ENCODE peak calls at places on chromosome 18, in ten cellular contexts. One of them, this sample, is unnamed. For H3K27me3, the result is how much of the 10 kb centered on the place peaks cover.

GRCh38 chr18:12102136-12102842 is 8.6 kb downstream of the ANKRD62 start:
- DNase-seq in HL-60: no peak
- DNase-seq in endothelial cell of umbilical vein: no peak
- DNase-seq in H1: no peak
- DNase-seq in prostate gland: no peak
- DNase-seq in GM12878: no peak
- DNase-seq in upper lobe of left lung: no peak
- DNase-seq in HCT116: no peak
- DNase-seq in transverse colon: no peak
- DNase-seq in breast epithelium: no peak
- DNase-seq in this sample: no peak

GRCh38 chr18:40813116-40813515 is 1141.9 kb upstream of the PIK3C3 start:
- DNase-seq in breast epithelium: no peak
- DNase-seq in upper lobe of left lung: no peak
- DNase-seq in endothelial cell of umbilical vein: no peak
- DNase-seq in transverse colon: no peak
- DNase-seq in HL-60: no peak
- DNase-seq in GM12878: no peak
- DNase-seq in H1: no peak
- DNase-seq in prostate gland: no peak
- DNase-seq in HCT116: no peak
- DNase-seq in this sample: no peak

GRCh38 chr18:23114171-23114881 is 21.0 kb upstream of the CABLES1 start:
- DNase-seq in HCT116: no peak
- DNase-seq in HL-60: no peak
- DNase-seq in prostate gland: no peak
- DNase-seq in endothelial cell of umbilical vein: peak
- DNase-seq in upper lobe of left lung: no peak
- DNase-seq in GM12878: no peak
- DNase-seq in transverse colon: no peak
- DNase-seq in H1: no peak
- DNase-seq in breast epithelium: peak
- DNase-seq in this sample: no peak

GRCh38 chr18:78979682-78980278 is at the start of gene SALL3:
- DNase-seq in HL-60: no peak
- DNase-seq in transverse colon: no peak
- DNase-seq in H1: no peak
- DNase-seq in HCT116: no peak
- DNase-seq in prostate gland: no peak
- DNase-seq in breast epithelium: no peak
- DNase-seq in endothelial cell of umbilical vein: no peak
- DNase-seq in GM12878: no peak
- DNase-seq in upper lobe of left lung: peak
- DNase-seq in this sample: no peak

GRCh38 chr18:1488957-1489356 is 584.3 kb downstream of the ADCYAP1 start:
- DNase-seq in upper lobe of left lung: no peak
- DNase-seq in endothelial cell of umbilical vein: no peak
- DNase-seq in HCT116: no peak
- DNase-seq in prostate gland: no peak
- DNase-seq in H1: no peak
- DNase-seq in transverse colon: no peak
- DNase-seq in HL-60: no peak
- DNase-seq in breast epithelium: no peak
- DNase-seq in GM12878: no peak
- DNase-seq in this sample: no peak

GRCh38 chr18:39571511-39571910 is 2005.9 kb upstream of the CELF4 start:
- DNase-seq in breast epithelium: no peak
- DNase-seq in HCT116: no peak
- DNase-seq in transverse colon: no peak
- DNase-seq in upper lobe of left lung: no peak
- DNase-seq in prostate gland: no peak
- DNase-seq in GM12878: no peak
- DNase-seq in H1: no peak
- DNase-seq in HL-60: no peak
- DNase-seq in endothelial cell of umbilical vein: peak
- DNase-seq in this sample: no peak

GRCh38 chr18:37259711-37260110 is 305.9 kb downstream of the CELF4 start:
- DNase-seq in HL-60: no peak
- DNase-seq in upper lobe of left lung: no peak
- DNase-seq in prostate gland: no peak
- DNase-seq in HCT116: no peak
- DNase-seq in breast epithelium: no peak
- DNase-seq in endothelial cell of umbilical vein: no peak
- DNase-seq in GM12878: no peak
- DNase-seq in H1: no peak
- DNase-seq in transverse colon: no peak
- DNase-seq in this sample: no peak

GRCh38 chr18:267380-267687 is 513 bp downstream of the THOC1 start:
- DNase-seq in prostate gland: peak
- DNase-seq in GM12878: no peak
- DNase-seq in breast epithelium: no peak
- DNase-seq in HCT116: no peak
- DNase-seq in endothelial cell of umbilical vein: no peak
- DNase-seq in HL-60: peak
- DNase-seq in transverse colon: no peak
- DNase-seq in H1: no peak
- DNase-seq in upper lobe of left lung: no peak
- DNase-seq in this sample: no peak

GRCh38 chr18:60892441-60892840 is 440.8 kb upstream of the CDH20 start:
- DNase-seq in HL-60: no peak
- DNase-seq in H1: no peak
- DNase-seq in upper lobe of left lung: no peak
- DNase-seq in endothelial cell of umbilical vein: peak
- DNase-seq in prostate gland: no peak
- DNase-seq in breast epithelium: no peak
- DNase-seq in HCT116: no peak
- DNase-seq in transverse colon: no peak
- DNase-seq in GM12878: no peak
- DNase-seq in this sample: no peak

GRCh38 chr18:79936641-79937040 is 14.8 kb downstream of the SLC66A2 start:
- DNase-seq in GM12878: no peak
- DNase-seq in breast epithelium: no peak
- DNase-seq in prostate gland: no peak
- DNase-seq in transverse colon: peak
- DNase-seq in H1: no peak
- DNase-seq in HL-60: no peak
- DNase-seq in endothelial cell of umbilical vein: no peak
- DNase-seq in upper lobe of left lung: no peak
- DNase-seq in HCT116: no peak
- DNase-seq in this sample: peak

GRCh38 chr18:48320639-48320945 is 88.6 kb downstream of the ZBTB7C start:
- DNase-seq in upper lobe of left lung: peak
- DNase-seq in endothelial cell of umbilical vein: no peak
- DNase-seq in breast epithelium: no peak
- DNase-seq in H1: no peak
- DNase-seq in prostate gland: no peak
- DNase-seq in HCT116: no peak
- DNase-seq in transverse colon: no peak
- DNase-seq in HL-60: no peak
- DNase-seq in GM12878: no peak
- DNase-seq in this sample: peak

GRCh38 chr18:48803518-48803917 is 147.2 kb downstream of the SMAD7 start:
- DNase-seq in endothelial cell of umbilical vein: no peak
- DNase-seq in prostate gland: no peak
- DNase-seq in HCT116: no peak
- DNase-seq in HL-60: no peak
- DNase-seq in H1: peak
- DNase-seq in upper lobe of left lung: no peak
- DNase-seq in transverse colon: peak
- DNase-seq in breast epithelium: no peak
- DNase-seq in GM12878: no peak
- DNase-seq in this sample: peak

GRCh38 chr18:32189723-32190591 is at the start of gene MEP1B:
- DNase-seq in upper lobe of left lung: no peak
- DNase-seq in transverse colon: no peak
- DNase-seq in HL-60: no peak
- DNase-seq in endothelial cell of umbilical vein: no peak
- DNase-seq in HCT116: no peak
- DNase-seq in H1: no peak
- DNase-seq in GM12878: no peak
- DNase-seq in breast epithelium: no peak
- DNase-seq in prostate gland: no peak
- DNase-seq in this sample: no peak

GRCh38 chr18:8849696-8850095 is 144.3 kb downstream of the MTCL1 start:
- DNase-seq in endothelial cell of umbilical vein: no peak
- DNase-seq in transverse colon: no peak
- DNase-seq in HCT116: no peak
- DNase-seq in upper lobe of left lung: no peak
- DNase-seq in GM12878: no peak
- DNase-seq in HL-60: no peak
- DNase-seq in prostate gland: no peak
- DNase-seq in breast epithelium: no peak
- DNase-seq in H1: no peak
- DNase-seq in this sample: no peak

GRCh38 chr18:79246309-79247108 is 149.2 kb upstream of the NFATC1 start:
- DNase-seq in HCT116: peak
- DNase-seq in endothelial cell of umbilical vein: peak
- DNase-seq in upper lobe of left lung: peak
- DNase-seq in HL-60: peak
- DNase-seq in prostate gland: peak
- DNase-seq in H1: peak
- DNase-seq in breast epithelium: peak
- DNase-seq in transverse colon: peak
- DNase-seq in GM12878: peak
- DNase-seq in this sample: peak

GRCh38 chr18:62741118-62741566 is 25.8 kb downstream of the PHLPP1 start:
- DNase-seq in transverse colon: peak
- DNase-seq in GM12878: no peak
- DNase-seq in upper lobe of left lung: no peak
- DNase-seq in endothelial cell of umbilical vein: peak
- DNase-seq in prostate gland: peak
- DNase-seq in breast epithelium: no peak
- DNase-seq in HL-60: peak
- DNase-seq in H1: no peak
- DNase-seq in HCT116: peak
- DNase-seq in this sample: no peak

GRCh38 chr18:35456181-35456850 is 41.4 kb downstream of the INO80C start:
- DNase-seq in transverse colon: peak
- DNase-seq in HCT116: peak
- DNase-seq in GM12878: no peak
- DNase-seq in upper lobe of left lung: no peak
- DNase-seq in endothelial cell of umbilical vein: peak
- DNase-seq in H1: no peak
- DNase-seq in HL-60: no peak
- DNase-seq in breast epithelium: no peak
- DNase-seq in prostate gland: no peak
- DNase-seq in this sample: no peak

GRCh38 chr18:50967714-50968661 is at the start of gene ELAC1:
- DNase-seq in breast epithelium: peak
- DNase-seq in prostate gland: peak
- DNase-seq in HCT116: peak
- DNase-seq in upper lobe of left lung: peak
- DNase-seq in GM12878: peak
- DNase-seq in transverse colon: peak
- DNase-seq in H1: peak
- DNase-seq in endothelial cell of umbilical vein: peak
- DNase-seq in HL-60: peak
- DNase-seq in this sample: peak
- TF ChIP-seq POLR2AphosphoS5 in breast epithelium: peak
- TF ChIP-seq POLR2AphosphoS5 in prostate gland: peak
- TF ChIP-seq POLR2AphosphoS5 in HCT116: peak
- TF ChIP-seq POLR2AphosphoS5 in upper lobe of left lung: peak
- TF ChIP-seq POLR2AphosphoS5 in GM12878: peak
- TF ChIP-seq POLR2AphosphoS5 in transverse colon: peak
- TF ChIP-seq POLR2AphosphoS5 in H1: peak
- TF ChIP-seq POLR2AphosphoS5 in endothelial cell of umbilical vein: peak
- TF ChIP-seq POLR2AphosphoS5 in HL-60: peak
- TF ChIP-seq POLR2AphosphoS5 in this sample: peak

GRCh38 chr18:58858591-58859468 is 5.8 kb upstream of the ZNF532 start:
- DNase-seq in upper lobe of left lung: no peak
- DNase-seq in GM12878: no peak
- DNase-seq in HCT116: no peak
- DNase-seq in HL-60: no peak
- DNase-seq in prostate gland: no peak
- DNase-seq in breast epithelium: peak
- DNase-seq in H1: no peak
- DNase-seq in transverse colon: peak
- DNase-seq in endothelial cell of umbilical vein: no peak
- DNase-seq in this sample: no peak
- H3K27me3 ChIP-seq in upper lobe of left lung: under half
- H3K27me3 ChIP-seq in GM12878: under half
- H3K27me3 ChIP-seq in HCT116: under half
- H3K27me3 ChIP-seq in HL-60: under half
- H3K27me3 ChIP-seq in prostate gland: under half
- H3K27me3 ChIP-seq in breast epithelium: under half
- H3K27me3 ChIP-seq in H1: under half
- H3K27me3 ChIP-seq in transverse colon: under half
- H3K27me3 ChIP-seq in endothelial cell of umbilical vein: under half
- H3K27me3 ChIP-seq in this sample: under half

GRCh38 chr18:42274488-42275137 is 319.6 kb downstream of the PIK3C3 start:
- DNase-seq in HCT116: no peak
- DNase-seq in endothelial cell of umbilical vein: no peak
- DNase-seq in HL-60: no peak
- DNase-seq in H1: no peak
- DNase-seq in GM12878: no peak
- DNase-seq in breast epithelium: no peak
- DNase-seq in upper lobe of left lung: no peak
- DNase-seq in prostate gland: no peak
- DNase-seq in transverse colon: no peak
- DNase-seq in this sample: no peak
- TF ChIP-seq CTCF in HCT116: no peak
- TF ChIP-seq CTCF in endothelial cell of umbilical vein: no peak
- TF ChIP-seq CTCF in HL-60: no peak
- TF ChIP-seq CTCF in H1: no peak
- TF ChIP-seq CTCF in GM12878: peak
- TF ChIP-seq CTCF in breast epithelium: no peak
- TF ChIP-seq CTCF in upper lobe of left lung: no peak
- TF ChIP-seq CTCF in prostate gland: no peak
- TF ChIP-seq CTCF in transverse colon: no peak
- TF ChIP-seq CTCF in this sample: no peak

DNA sequence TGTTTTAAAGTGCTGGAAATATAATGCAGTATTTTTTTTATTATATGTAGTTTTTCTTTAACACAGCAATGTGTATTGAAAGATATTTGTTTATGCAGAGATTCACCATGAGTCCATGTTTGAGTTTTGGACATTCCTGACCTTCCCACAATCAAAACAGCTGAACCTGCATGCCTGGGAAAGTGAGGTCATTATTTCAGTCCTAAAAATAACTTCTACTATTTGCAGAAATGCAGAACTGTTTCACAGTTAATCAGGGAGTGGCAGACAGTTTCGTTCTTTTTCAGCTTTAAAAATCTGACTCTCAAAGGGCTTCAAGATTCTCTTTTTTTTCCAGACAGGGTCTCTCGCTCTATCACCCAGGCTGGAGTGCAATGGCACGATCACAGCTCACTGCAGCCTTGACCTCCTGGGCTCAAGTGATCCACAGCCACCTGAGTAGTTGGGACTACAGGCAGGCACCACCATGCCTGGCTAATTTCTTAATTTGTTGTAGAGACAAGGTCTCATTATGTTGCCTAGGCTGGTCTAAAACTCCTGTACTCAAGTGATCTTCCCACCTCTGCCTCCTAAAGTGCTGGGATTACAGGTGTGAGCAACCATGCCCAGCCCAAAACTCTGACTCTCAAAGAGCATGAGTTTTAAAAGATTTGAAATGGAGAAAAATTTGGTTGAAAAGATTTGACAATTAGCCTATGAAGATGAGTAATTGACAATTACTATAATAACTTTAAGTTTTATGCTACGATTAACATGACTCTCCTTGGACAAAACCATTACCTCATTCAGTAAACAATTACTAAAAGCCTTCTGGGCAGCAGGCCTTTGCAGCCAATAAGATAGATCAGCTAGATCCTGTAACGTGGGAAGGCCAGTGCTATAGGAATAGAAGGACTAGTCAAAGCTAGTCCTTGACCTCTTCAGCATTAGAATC is 5.0 kb upstream of the MYL12B start:
- DNase-seq in transverse colon: no peak
- DNase-seq in GM12878: no peak
- DNase-seq in H1: no peak
- DNase-seq in upper lobe of left lung: no peak
- DNase-seq in breast epithelium: no peak
- DNase-seq in prostate gland: no peak
- DNase-seq in HL-60: no peak
- DNase-seq in endothelial cell of umbilical vein: peak
- DNase-seq in HCT116: no peak
- DNase-seq in this sample: no peak
- TF ChIP-seq POLR2AphosphoS5 in transverse colon: no peak
- TF ChIP-seq POLR2AphosphoS5 in GM12878: no peak
- TF ChIP-seq POLR2AphosphoS5 in H1: no peak
- TF ChIP-seq POLR2AphosphoS5 in upper lobe of left lung: no peak
- TF ChIP-seq POLR2AphosphoS5 in breast epithelium: no peak
- TF ChIP-seq POLR2AphosphoS5 in prostate gland: peak
- TF ChIP-seq POLR2AphosphoS5 in HL-60: no peak
- TF ChIP-seq POLR2AphosphoS5 in endothelial cell of umbilical vein: no peak
- TF ChIP-seq POLR2AphosphoS5 in HCT116: no peak
- TF ChIP-seq POLR2AphosphoS5 in this sample: no peak

This sample was measured in spleen.